ENCODE peak calls at places on chromosomes 11 and 22, in nine cellular contexts. X is WTC11; J is amniotic epithelial cell; I is HAP-1; Y is stimulated activated CD4-positive, alpha-beta T cell treated with anti-CD3 and anti-CD28 coated beads, TNF-alpha, amount 100 ng/mL, for 4 hours; Q is NCI-H187 treated with DMSO at 0.1 percent for 48 hours; U is MM.1S; V is stimulated activated CD8-positive, alpha-beta memory T cell treated with anti-CD3 and anti-CD28 coated beads, Interleukin-15, amount 100 ng/mL, for 4 hours; F is activated CD4-positive, alpha-beta T cell treated with anti-CD3 and anti-CD28 coated beads, Interleukin-2, amount 50 U/mL, for 4 hours. T is an unnamed sample.
A peak's percentile ranks its signal among the peaks of the same experiment; 100 is the strongest.

GRCh38 chr11:19982761-19983495 is 177.3 kb downstream of the DBX1 start:
- DNase-seq in X (no peak), Y (no peak), I (no peak), Q (no peak), F (no peak), V (no peak), U (no peak), J (peak; percentile 81), T (no peak)

GRCh38 chr11:99934008-99934407 is 753.1 kb upstream of the ARHGAP42 start:
- DNase-seq in Y (no peak), F (no peak), I (no peak), V (no peak), X (no peak), U (no peak), Q (no peak), J (peak; percentile 49), T (no peak)

GRCh38 chr22:39953101-39953500 is 7.1 kb upstream of the TMA7B start:
- DNase-seq in Q (no peak), U (no peak), Y (no peak), I (no peak), J (no peak), F (no peak), V (no peak), X (no peak), T (no peak)

GRCh38 chr11:102733232-102733875 is 8.6 kb upstream of the MMP8 start:
- DNase-seq in J (peak; percentile 42), V (no peak), Y (no peak), F (no peak), X (peak; percentile 86), U (peak; percentile 61), I (peak; percentile 46), Q (peak; percentile 35), T (peak; percentile 73)

GRCh38 chr22:29985912-29986311 is 94.4 kb upstream of the HORMAD2 start:
- DNase-seq in Y (no peak), F (no peak), J (no peak), U (no peak), V (no peak), Q (no peak), X (no peak), I (no peak), T (no peak)

GRCh38 chr22:21599053-21599893 is 30.5 kb downstream of the YDJC start:
- DNase-seq in Y (no peak), U (no peak), Q (no peak), F (no peak), I (no peak), X (no peak), V (no peak), J (no peak), T (no peak)

GRCh38 chr22:32653823-32654222 is 147.7 kb upstream of the TIMP3 start:
- DNase-seq in I (no peak), F (no peak), U (no peak), X (no peak), Q (no peak), V (no peak), Y (no peak), J (no peak), T (no peak)

GRCh38 chr22:29330753-29331152 is 15.3 kb upstream of the RASL10A start:
- DNase-seq in F (no peak), I (no peak), Y (no peak), X (no peak), J (peak; percentile 70), U (no peak), V (no peak), Q (peak; percentile 92), T (peak; percentile 61)

GRCh38 chr11:107370390-107370789 is 87.2 kb downstream of the CWF19L2 start:
- DNase-seq in J (peak; percentile 41), U (no peak), I (no peak), X (no peak), Y (no peak), F (no peak), V (no peak), Q (no peak), T (no peak)

T was measured in BE2C.